ENCODE peak calls at places on chromosomes 4 and X, in ten cellular contexts. Y, J, B, Q, W, O, S, K, G and D are unnamed samples. For H3K36me3, the result is how much of the 10 kb centered on the place peaks cover.

GRCh38 chrX:118802857-118803256 is 20.8 kb upstream of the ZCCHC12 start:
- DNase-seq in J (no peak), K (peak), W (no peak), B (no peak), G (no peak), O (no peak), S (no peak), Q (peak), Y (no peak), D (no peak)

GRCh38 chr4:81723927-81724587 is 252.3 kb upstream of the RASGEF1B start:
- DNase-seq in Q (peak), Y (no peak), W (no peak), G (peak), B (no peak), S (no peak), J (no peak), O (no peak), K (no peak), D (no peak)

GRCh38 chr4:140856692-140857091 is 100.5 kb upstream of the TBC1D9 start:
- DNase-seq in B (no peak), G (peak), Q (peak), W (no peak), Y (peak), S (peak), J (no peak), K (peak), O (peak), D (no peak)

GRCh38 chrX:2596050-2596449 is 95.0 kb upstream of the CD99 start:
- DNase-seq in G (no peak), O (no peak), S (no peak), J (no peak), K (peak), Q (no peak), B (no peak), W (no peak), Y (no peak), D (no peak)

GRCh38 chr4:40253906-40254305 is 57.1 kb downstream of the RHOH start:
- DNase-seq in J (no peak), K (no peak), O (no peak), Q (peak), Y (no peak), S (no peak), G (no peak), B (no peak), W (no peak), D (no peak)

GRCh38 chrX:72057844-72058243 is 73.9 kb downstream of the RTL5 start:
- DNase-seq in W (no peak), S (no peak), Q (no peak), Y (no peak), G (no peak), O (no peak), K (no peak), J (no peak), B (no peak), D (no peak)

GRCh38 chr4:6885953-6886557 is 23.6 kb upstream of the TBC1D14 start:
- DNase-seq in W (no peak), S (no peak), B (peak), K (peak), J (no peak), O (no peak), Q (peak), Y (no peak), G (peak), D (no peak)

GRCh38 chrX:4382273-4382672 is 668.8 kb upstream of the PRKX start:
- DNase-seq in J (no peak), G (no peak), K (no peak), O (no peak), Q (no peak), B (no peak), Y (no peak), S (no peak), W (no peak), D (no peak)

GRCh38 chr4:123526511-123526910 is 129.9 kb downstream of the SPRY1 start:
- DNase-seq in Y (no peak), W (no peak), O (no peak), S (no peak), B (no peak), Q (no peak), J (no peak), G (no peak), K (no peak), D (no peak)

GRCh38 chr4:24988776-24989175 is 42.0 kb downstream of the LGI2 start:
- DNase-seq in G (peak), B (no peak), O (peak), Q (peak), K (peak), W (peak), J (peak), S (peak), Y (peak), D (no peak)

GRCh38 chr4:91116861-91117260 is 989.7 kb downstream of the CCSER1 start:
- DNase-seq in G (peak), Y (no peak), Q (peak), O (peak), B (no peak), J (no peak), W (no peak), S (no peak), K (peak), D (no peak)

GRCh38 chr4:41257257-41257900 is 651 bp downstream of the UCHL1 start:
- DNase-seq in G (no peak), O (no peak), S (peak), K (no peak), W (no peak), Y (peak), B (peak), Q (peak), J (no peak), D (peak)

GRCh38 chr4:95549246-95550138 is 719 bp upstream of the UNC5C start:
- DNase-seq in G (peak), W (no peak), S (peak), Q (peak), K (no peak), B (peak), J (no peak), Y (peak), O (no peak), D (peak)

GRCh38 chr4:94603170-94603747 is 151.5 kb downstream of the PDLIM5 start:
- DNase-seq in S (no peak), B (no peak), W (no peak), K (peak), O (no peak), G (peak), Q (peak), J (no peak), Y (no peak), D (no peak)

GRCh38 chr4:177182728-177183127 is 126.9 kb upstream of the NEIL3 start:
- DNase-seq in Q (no peak), K (no peak), G (no peak), W (no peak), B (no peak), S (no peak), J (no peak), O (no peak), Y (no peak), D (no peak)

GRCh38 chrX:8749697-8750096 is 17.8 kb upstream of the ANOS1 start:
- DNase-seq in J (no peak), Q (no peak), S (no peak), Y (no peak), B (no peak), K (no peak), W (no peak), O (no peak), G (no peak), D (no peak)

GRCh38 chrX:13571136-13571535 is 1.7 kb downstream of the EGFL6 start:
- DNase-seq in J (no peak), K (no peak), S (no peak), Q (no peak), Y (no peak), W (no peak), O (no peak), G (no peak), B (no peak), D (no peak)

GRCh38 chrX:43753637-43754036 is 97.5 kb downstream of the MAOA start:
- DNase-seq in B (no peak), S (no peak), Q (peak), O (no peak), W (no peak), J (no peak), Y (no peak), K (no peak), G (no peak), D (no peak)

GRCh38 chr4:74942251-74942917 is 9.5 kb downstream of the PARM1 start:
- DNase-seq in Q (no peak), O (no peak), B (no peak), Y (no peak), K (peak), W (no peak), S (no peak), J (no peak), G (peak), D (no peak)

GRCh38 chr4:30792616-30793015 is 72.4 kb downstream of the PCDH7 start:
- DNase-seq in B (no peak), J (no peak), S (no peak), Q (no peak), G (no peak), K (no peak), O (no peak), Y (peak), W (no peak), D (no peak)

GRCh38 chr4:13615162-13615561 is 12.4 kb downstream of the BOD1L1 start:
- DNase-seq in G (no peak), Q (no peak), O (no peak), B (no peak), J (no peak), Y (no peak), K (no peak), S (no peak), W (no peak), D (no peak)

GRCh38 chr4:19711871-19712270 is 539.8 kb upstream of the SLIT2 start:
- DNase-seq in J (no peak), W (no peak), K (peak), O (no peak), S (no peak), Q (peak), B (no peak), Y (no peak), G (peak), D (no peak)

GRCh38 chr4:105527081-105527480 is 25.3 kb upstream of the ARHGEF38 start:
- DNase-seq in B (no peak), S (peak), Q (no peak), G (no peak), W (no peak), K (no peak), O (no peak), Y (no peak), J (no peak), D (peak)

GRCh38 chr4:1815997-1816860 is 23.1 kb downstream of the FGFR3 start:
- DNase-seq in S (no peak), J (no peak), W (no peak), K (no peak), G (no peak), Y (no peak), O (no peak), B (no peak), Q (no peak), D (no peak)

GRCh38 chr4:25090516-25090915 is 59.8 kb upstream of the LGI2 start:
- DNase-seq in W (no peak), J (no peak), S (no peak), Q (no peak), O (no peak), B (no peak), K (peak), Y (no peak), G (no peak), D (no peak)

GRCh38 chrX:70476934-70477733 is 32.5 kb downstream of the DLG3 start:
- DNase-seq in J (peak), S (peak), Y (peak), K (peak), Q (peak), B (peak), O (peak), W (no peak), G (peak), D (peak)

GRCh38 chr4:177699365-177700213 is 257.4 kb upstream of the AGA start:
- DNase-seq in Y (no peak), O (no peak), G (peak), W (no peak), B (no peak), S (no peak), K (peak), J (no peak), Q (peak), D (no peak)

GRCh38 chr4:10095296-10095991 is 21.2 kb downstream of the WDR1 start:
- DNase-seq in K (peak), B (no peak), O (no peak), W (no peak), G (no peak), Y (no peak), J (no peak), S (no peak), Q (no peak), D (peak)

GRCh38 chr4:33060873-33061542 is 2340.8 kb downstream of the PCDH7 start:
- DNase-seq in J (no peak), S (peak), Y (peak), B (peak), O (peak), Q (peak), G (peak), K (peak), W (peak), D (peak)

GRCh38 chr4:33061727-33062126 is 2341.6 kb downstream of the PCDH7 start:
- DNase-seq in Q (no peak), K (no peak), G (no peak), W (no peak), S (no peak), J (no peak), Y (no peak), B (no peak), O (no peak), D (no peak)

GRCh38 chr4:33065749-33066148 is 2345.6 kb downstream of the PCDH7 start:
- DNase-seq in Y (no peak), J (no peak), O (no peak), B (no peak), G (no peak), K (no peak), Q (no peak), W (no peak), S (no peak), D (no peak)

GRCh38 chr4:33062155-33062554 is 2342.0 kb downstream of the PCDH7 start:
- DNase-seq in O (no peak), Q (no peak), Y (no peak), S (no peak), K (no peak), J (no peak), W (no peak), G (no peak), B (no peak), D (no peak)

GRCh38 chr4:33063238-33063637 is 2343.1 kb downstream of the PCDH7 start:
- DNase-seq in J (no peak), O (no peak), K (peak), Q (peak), W (no peak), G (no peak), B (no peak), Y (no peak), S (no peak), D (no peak)
- H3K9ac ChIP-seq in J (no peak), O (no peak), K (no peak), Q (no peak), W (no peak), G (no peak), B (no peak), Y (no peak), S (no peak), D (no peak)

GRCh38 chr4:99723555-99724450 is 66.2 kb upstream of the C4orf54 start:
- DNase-seq in B (peak), Y (no peak), J (peak), S (no peak), Q (peak), K (peak), G (peak), W (peak), O (peak), D (no peak)
- TF ChIP-seq CTCF in B (no peak), Y (no peak), J (peak), S (no peak), Q (no peak), K (no peak), G (peak), W (no peak), O (no peak), D (no peak)

DNA sequence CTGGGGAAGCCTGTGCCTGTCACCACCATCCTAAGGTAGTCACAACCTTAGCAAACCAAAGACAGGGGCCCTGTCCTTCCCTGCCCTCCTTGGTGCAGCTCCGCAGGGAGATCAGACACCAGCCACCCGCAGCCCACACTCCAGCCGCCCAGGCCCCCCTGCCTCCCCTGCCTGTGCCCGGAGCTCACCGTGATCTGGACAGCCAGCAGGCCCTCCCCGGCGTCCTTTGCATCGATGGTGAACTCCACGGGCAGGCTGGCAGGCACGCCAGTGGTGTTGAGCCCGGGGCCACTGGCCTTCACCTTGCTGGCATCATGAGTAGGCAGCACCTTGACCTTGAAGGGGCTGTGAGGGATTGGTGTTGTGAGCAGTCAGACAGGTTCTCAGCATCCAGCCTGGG is 16.4 kb downstream of the FLNA start:
- DNase-seq in B (no peak), Y (no peak), K (no peak), S (no peak), G (no peak), Q (no peak), W (no peak), J (no peak), O (no peak), D (no peak)
- H3K36me3 ChIP-seq in B (under half), Y (under half), K (half or more), S (half or more), G (under half), Q (half or more), W (under half), J (half or more), O (under half), D (under half)

GRCh38 chr4:152047451-152047850 is 286.6 kb upstream of the GATB start:
- DNase-seq in G (no peak), S (no peak), Y (no peak), Q (no peak), K (no peak), W (no peak), B (no peak), O (no peak), J (no peak), D (no peak)

GRCh38 chr4:152045781-152046571 is 285.2 kb upstream of the GATB start:
- DNase-seq in B (peak), Y (peak), S (peak), W (peak), G (no peak), J (peak), Q (no peak), O (peak), K (no peak), D (peak)

GRCh38 chr4:152044341-152044740 is 283.5 kb upstream of the GATB start:
- DNase-seq in O (no peak), B (no peak), Q (no peak), J (no peak), Y (no peak), S (no peak), W (no peak), G (no peak), K (peak), D (no peak)

GRCh38 chr4:152041304-152041703 is 280.5 kb upstream of the GATB start:
- DNase-seq in G (no peak), Q (no peak), B (no peak), W (no peak), J (no peak), K (no peak), S (no peak), O (no peak), Y (no peak), D (no peak)

DNA sequence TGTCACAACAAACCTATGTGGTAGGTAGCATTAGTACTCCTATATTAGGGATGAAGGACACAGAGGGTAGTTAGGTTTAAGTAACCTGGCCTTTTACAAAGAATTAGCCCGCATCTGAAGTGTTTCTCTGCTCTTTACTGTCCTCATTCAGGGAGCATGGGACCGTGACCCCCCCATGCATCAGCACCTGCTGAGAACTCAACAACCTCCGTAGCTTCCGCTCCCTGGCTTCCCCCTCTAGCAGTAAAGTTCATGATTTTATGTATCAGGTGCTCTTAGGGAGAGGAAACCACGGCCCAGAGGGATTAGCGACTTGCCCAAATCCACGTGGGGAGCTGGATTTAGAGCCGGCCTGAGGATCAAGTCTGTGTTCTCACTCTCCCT is 284.6 kb upstream of the GATB start:
- DNase-seq in W (no peak), B (no peak), Q (no peak), K (no peak), Y (no peak), S (no peak), O (no peak), G (no peak), J (no peak), D (no peak)
- H3K9ac ChIP-seq in W (no peak), B (no peak), Q (no peak), K (no peak), Y (no peak), S (no peak), O (no peak), G (no peak), J (no peak), D (peak)

GRCh38 chr4:108743021-108743420 is 19.8 kb downstream of the ETNPPL start:
- DNase-seq in S (peak), W (no peak), O (no peak), Q (no peak), G (no peak), B (no peak), Y (peak), K (no peak), J (no peak), D (no peak)
- TF ChIP-seq CTCF in S (peak), W (no peak), O (no peak), Q (no peak), G (no peak), B (no peak), Y (peak), K (no peak), J (no peak), D (no peak)